ENCODE peak calls at places on chromosomes 13 and 19, in nine cellular contexts. U, Q, R, T, O, E, I, W and Y are unnamed samples.

GRCh38 chr13:99961634-99962033 is 9.9 kb downstream of the ZIC5 start:
- DNase-seq in O (no peak), I (no peak), Q (no peak), U (no peak), R (no peak), T (no peak), E (no peak), W (no peak), Y (no peak)

GRCh38 chr13:24233351-24233901 is 72.9 kb downstream of the SPATA13 start:
- DNase-seq in E (no peak), O (no peak), U (no peak), I (no peak), Q (no peak), R (no peak), T (no peak), W (peak; percentile 20), Y (no peak)

GRCh38 chr13:75896271-75896670 is 260.1 kb downstream of the LMO7 start:
- DNase-seq in Q (no peak), W (no peak), U (no peak), E (no peak), O (no peak), R (no peak), I (no peak), T (no peak), Y (no peak)

GRCh38 chr13:30757026-30757425 is 21.7 kb downstream of the ALOX5AP start:
- DNase-seq in R (no peak), U (no peak), E (no peak), W (no peak), O (no peak), Q (no peak), T (no peak), I (no peak), Y (no peak)

GRCh38 chr19:29326351-29326750 is 113.4 kb upstream of the UQCRFS1 start:
- DNase-seq in Q (no peak), E (no peak), I (no peak), W (no peak), T (no peak), U (no peak), O (no peak), R (no peak), Y (peak; percentile 5)

GRCh38 chr13:108226184-108226583 is 8.0 kb downstream of the ABHD13 start:
- DNase-seq in O (no peak), I (no peak), R (no peak), U (no peak), W (no peak), Q (no peak), T (no peak), E (no peak), Y (no peak)

GRCh38 chr19:29542776-29543175 is 17.0 kb downstream of the VSTM2B start:
- DNase-seq in E (no peak), T (no peak), I (no peak), O (no peak), Q (no peak), R (no peak), W (no peak), U (no peak), Y (no peak)

GRCh38 chr19:49080392-49080791 is 4.9 kb upstream of the SNRNP70 start:
- DNase-seq in W (no peak), O (no peak), U (no peak), T (no peak), I (no peak), Q (no peak), R (no peak), E (no peak), Y (no peak)

GRCh38 chr13:72774019-72774418 is 7.7 kb downstream of the DIS3 start:
- DNase-seq in U (no peak), R (no peak), Q (no peak), T (no peak), O (no peak), E (no peak), W (no peak), I (no peak), Y (no peak)

GRCh38 chr13:29852464-29853054 is 2.1 kb upstream of the UBL3 start:
- DNase-seq in Q (no peak), T (no peak), W (no peak), E (no peak), R (no peak), U (no peak), O (no peak), I (no peak), Y (no peak)

GRCh38 chr19:3178377-3178972 is at the start of gene S1PR4:
- DNase-seq in U (no peak), T (no peak), R (peak; percentile 54), E (no peak), W (no peak), I (no peak), Q (no peak), O (no peak), Y (peak; percentile 86)